ENCODE peak calls at places on chromosomes 16 and 17, in seven cellular contexts. V, E, S, G, U, I and O are unnamed samples.

GRCh38 chr16:84834403-84834772 is 14.6 kb downstream of the CRISPLD2 start:
- DNase-seq in V (no peak), E (no peak), S (no peak), G (no peak), U (no peak), I (no peak), O (no peak)

GRCh38 chr17:80380068-80381061 is 34.6 kb upstream of the ENDOV start:
- DNase-seq in V (no peak), E (no peak), S (no peak), G (no peak), U (no peak), I (no peak), O (no peak)

GRCh38 chr16:49795513-49795912 is 60.4 kb downstream of the ZNF423 start:
- DNase-seq in V (no peak), E (no peak), S (no peak), G (no peak), U (no peak), I (no peak), O (no peak)

GRCh38 chr16:12903325-12904040 is 2.1 kb downstream of the SHISA9 start:
- DNase-seq in V (no peak), E (no peak), S (no peak), G (peak), U (no peak), I (no peak), O (no peak)

GRCh38 chr17:2239882-2240430 is 63.6 kb downstream of the SMG6 start:
- DNase-seq in V (peak), E (no peak), S (peak), G (no peak), U (no peak), I (no peak), O (peak)

GRCh38 chr17:41345992-41346391 is 4.6 kb downstream of the KRT33A start:
- DNase-seq in V (no peak), E (no peak), S (no peak), G (no peak), U (no peak), I (no peak), O (no peak)

GRCh38 chr17:82273327-82274133 is at the start of gene CSNK1D:
- DNase-seq in V (peak), E (peak), S (peak), G (peak), U (no peak), I (peak), O (peak)

GRCh38 chr16:70250748-70251650 is 741 bp downstream of the EXOSC6 start:
- DNase-seq in V (peak), E (peak), S (peak), G (no peak), U (no peak), I (no peak), O (peak)

GRCh38 chr17:62823111-62823895 is 15.2 kb upstream of the MARCHF10 start:
- DNase-seq in V (no peak), E (no peak), S (peak), G (no peak), U (no peak), I (no peak), O (no peak)

GRCh38 chr17:42456223-42457106 is 2.2 kb upstream of the ATP6V0A1 start:
- DNase-seq in V (peak), E (no peak), S (peak), G (peak), U (no peak), I (no peak), O (peak)

GRCh38 chr16:89704281-89704680 is 2.8 kb upstream of the SPATA2L start:
- DNase-seq in V (no peak), E (no peak), S (no peak), G (no peak), U (no peak), I (no peak), O (no peak)

GRCh38 chr17:614637-615546 is 99.7 kb downstream of the VPS53 start:
- DNase-seq in V (no peak), E (no peak), S (peak), G (no peak), U (no peak), I (no peak), O (no peak)

GRCh38 chr17:19368119-19368660 is 5.7 kb upstream of the B9D1 start:
- DNase-seq in V (no peak), E (no peak), S (no peak), G (no peak), U (no peak), I (no peak), O (no peak)

GRCh38 chr16:86531193-86531550 is 20.8 kb downstream of the FOXF1 start:
- DNase-seq in V (no peak), E (peak), S (no peak), G (no peak), U (no peak), I (no peak), O (no peak)

GRCh38 chr16:30096105-30096861 is at the start of gene YPEL3:
- DNase-seq in V (peak), E (peak), S (peak), G (peak), U (peak), I (peak), O (peak)